ENCODE peak calls at places on chromosome 19, in ten cellular contexts. One of them, this sample, is unnamed.

GRCh38 chr19:42253245-42254082 is 1.5 kb downstream of the ERF start:
- DNase-seq in GM12878: no peak
- DNase-seq in tibial nerve: no peak
- DNase-seq in IMR-90: peak; percentile 26
- DNase-seq in gastrocnemius medialis: no peak
- DNase-seq in spleen: peak; percentile 94
- DNase-seq in upper lobe of left lung: peak; percentile 94
- DNase-seq in uterus: peak; percentile 74
- DNase-seq in esophagus muscularis mucosa: no peak
- DNase-seq in A549: peak; percentile 97
- DNase-seq in this sample: no peak

GRCh38 chr19:13610042-13610691 is 103.9 kb upstream of the CACNA1A start:
- DNase-seq in GM12878: no peak
- DNase-seq in tibial nerve: no peak
- DNase-seq in IMR-90: no peak
- DNase-seq in gastrocnemius medialis: no peak
- DNase-seq in spleen: peak; percentile 45
- DNase-seq in upper lobe of left lung: peak; percentile 26
- DNase-seq in uterus: no peak
- DNase-seq in esophagus muscularis mucosa: no peak
- DNase-seq in A549: no peak
- DNase-seq in this sample: no peak

GRCh38 chr19:54470991-54471782 is 1.9 kb downstream of the CDC42EP5 start:
- DNase-seq in GM12878: no peak
- DNase-seq in tibial nerve: peak; percentile 42
- DNase-seq in IMR-90: no peak
- DNase-seq in gastrocnemius medialis: no peak
- DNase-seq in spleen: peak; percentile 73
- DNase-seq in upper lobe of left lung: peak; percentile 85
- DNase-seq in uterus: no peak
- DNase-seq in esophagus muscularis mucosa: no peak
- DNase-seq in A549: no peak
- DNase-seq in this sample: no peak

GRCh38 chr19:36009220-36009619 is 607 bp upstream of the SYNE4 start:
- DNase-seq in GM12878: no peak
- DNase-seq in tibial nerve: peak; percentile 44
- DNase-seq in IMR-90: peak; percentile 48
- DNase-seq in gastrocnemius medialis: no peak
- DNase-seq in spleen: peak; percentile 88
- DNase-seq in upper lobe of left lung: peak; percentile 94
- DNase-seq in uterus: peak; percentile 60
- DNase-seq in esophagus muscularis mucosa: no peak
- DNase-seq in A549: peak; percentile 84
- DNase-seq in this sample: no peak

GRCh38 chr19:54469496-54469934 is 3.6 kb downstream of the CDC42EP5 start:
- DNase-seq in GM12878: no peak
- DNase-seq in tibial nerve: no peak
- DNase-seq in IMR-90: no peak
- DNase-seq in gastrocnemius medialis: no peak
- DNase-seq in spleen: no peak
- DNase-seq in upper lobe of left lung: no peak
- DNase-seq in uterus: peak; percentile 64
- DNase-seq in esophagus muscularis mucosa: no peak
- DNase-seq in A549: no peak
- DNase-seq in this sample: no peak

GRCh38 chr19:10568444-10568825 is 344 bp downstream of the CDKN2D start:
- DNase-seq in GM12878: no peak
- DNase-seq in tibial nerve: no peak
- DNase-seq in IMR-90: no peak
- DNase-seq in gastrocnemius medialis: no peak
- DNase-seq in spleen: no peak
- DNase-seq in upper lobe of left lung: no peak
- DNase-seq in uterus: no peak
- DNase-seq in esophagus muscularis mucosa: no peak
- DNase-seq in A549: no peak
- DNase-seq in this sample: no peak

GRCh38 chr19:55161571-55162322 is 4.2 kb upstream of the TNNI3 start:
- DNase-seq in GM12878: no peak
- DNase-seq in tibial nerve: no peak
- DNase-seq in IMR-90: no peak
- DNase-seq in gastrocnemius medialis: no peak
- DNase-seq in spleen: no peak
- DNase-seq in upper lobe of left lung: peak; percentile 74
- DNase-seq in uterus: no peak
- DNase-seq in esophagus muscularis mucosa: no peak
- DNase-seq in A549: no peak
- DNase-seq in this sample: no peak

GRCh38 chr19:31113250-31113685 is 236.0 kb downstream of the TSHZ3 start:
- DNase-seq in GM12878: no peak
- DNase-seq in tibial nerve: no peak
- DNase-seq in IMR-90: peak; percentile 39
- DNase-seq in gastrocnemius medialis: no peak
- DNase-seq in spleen: no peak
- DNase-seq in upper lobe of left lung: no peak
- DNase-seq in uterus: no peak
- DNase-seq in esophagus muscularis mucosa: no peak
- DNase-seq in A549: no peak
- DNase-seq in this sample: no peak

GRCh38 chr19:17260842-17261325 is 3.7 kb downstream of the USHBP1 start:
- DNase-seq in GM12878: no peak
- DNase-seq in tibial nerve: peak; percentile 43
- DNase-seq in IMR-90: peak; percentile 64
- DNase-seq in gastrocnemius medialis: peak; percentile 57
- DNase-seq in spleen: peak; percentile 97
- DNase-seq in upper lobe of left lung: peak; percentile 81
- DNase-seq in uterus: peak; percentile 76
- DNase-seq in esophagus muscularis mucosa: no peak
- DNase-seq in A549: peak; percentile 89
- DNase-seq in this sample: no peak

GRCh38 chr19:32816555-32817099 is 52.9 kb downstream of the SLC7A9 start:
- DNase-seq in GM12878: no peak
- DNase-seq in tibial nerve: no peak
- DNase-seq in IMR-90: no peak
- DNase-seq in gastrocnemius medialis: no peak
- DNase-seq in spleen: no peak
- DNase-seq in upper lobe of left lung: no peak
- DNase-seq in uterus: no peak
- DNase-seq in esophagus muscularis mucosa: no peak
- DNase-seq in A549: no peak
- DNase-seq in this sample: no peak

GRCh38 chr19:4063369-4064072 is 3.2 kb downstream of the ZBTB7A start:
- DNase-seq in GM12878: no peak
- DNase-seq in tibial nerve: no peak
- DNase-seq in IMR-90: no peak
- DNase-seq in gastrocnemius medialis: no peak
- DNase-seq in spleen: peak; percentile 85
- DNase-seq in upper lobe of left lung: no peak
- DNase-seq in uterus: no peak
- DNase-seq in esophagus muscularis mucosa: no peak
- DNase-seq in A549: no peak
- DNase-seq in this sample: no peak

GRCh38 chr19:4066176-4066606 is 508 bp downstream of the ZBTB7A start:
- DNase-seq in GM12878: no peak
- DNase-seq in tibial nerve: no peak
- DNase-seq in IMR-90: no peak
- DNase-seq in gastrocnemius medialis: no peak
- DNase-seq in spleen: peak; percentile 94
- DNase-seq in upper lobe of left lung: peak; percentile 91
- DNase-seq in uterus: no peak
- DNase-seq in esophagus muscularis mucosa: no peak
- DNase-seq in A549: no peak
- DNase-seq in this sample: no peak

GRCh38 chr19:4064073-4064550 is 2.6 kb downstream of the ZBTB7A start:
- DNase-seq in GM12878: no peak
- DNase-seq in tibial nerve: no peak
- DNase-seq in IMR-90: peak; percentile 37
- DNase-seq in gastrocnemius medialis: no peak
- DNase-seq in spleen: no peak
- DNase-seq in upper lobe of left lung: peak; percentile 87
- DNase-seq in uterus: peak; percentile 59
- DNase-seq in esophagus muscularis mucosa: no peak
- DNase-seq in A549: no peak
- DNase-seq in this sample: no peak

GRCh38 chr19:4065430-4066175 is 1.1 kb downstream of the ZBTB7A start:
- DNase-seq in GM12878: peak; percentile 65
- DNase-seq in tibial nerve: peak; percentile 91
- DNase-seq in IMR-90: peak; percentile 98
- DNase-seq in gastrocnemius medialis: peak; percentile 96
- DNase-seq in spleen: peak; percentile 98
- DNase-seq in upper lobe of left lung: peak; percentile 99
- DNase-seq in uterus: peak; percentile 95
- DNase-seq in esophagus muscularis mucosa: peak; percentile 99
- DNase-seq in A549: peak; percentile 86
- DNase-seq in this sample: no peak

GRCh38 chr19:4064551-4065260 is 2.0 kb downstream of the ZBTB7A start:
- DNase-seq in GM12878: no peak
- DNase-seq in tibial nerve: no peak
- DNase-seq in IMR-90: no peak
- DNase-seq in gastrocnemius medialis: peak; percentile 61
- DNase-seq in spleen: peak; percentile 93
- DNase-seq in upper lobe of left lung: peak; percentile 90
- DNase-seq in uterus: peak; percentile 73
- DNase-seq in esophagus muscularis mucosa: no peak
- DNase-seq in A549: no peak
- DNase-seq in this sample: no peak
- TF ChIP-seq POLR2A in GM12878: peak; percentile 71
- TF ChIP-seq POLR2A in tibial nerve: peak; percentile 4
- TF ChIP-seq POLR2A in IMR-90: no peak
- TF ChIP-seq POLR2A in gastrocnemius medialis: peak; percentile 74
- TF ChIP-seq POLR2A in spleen: no peak
- TF ChIP-seq POLR2A in upper lobe of left lung: no peak
- TF ChIP-seq POLR2A in uterus: no peak
- TF ChIP-seq POLR2A in esophagus muscularis mucosa: no peak
- TF ChIP-seq POLR2A in A549: no peak
- TF ChIP-seq POLR2A in this sample: no peak

DNA sequence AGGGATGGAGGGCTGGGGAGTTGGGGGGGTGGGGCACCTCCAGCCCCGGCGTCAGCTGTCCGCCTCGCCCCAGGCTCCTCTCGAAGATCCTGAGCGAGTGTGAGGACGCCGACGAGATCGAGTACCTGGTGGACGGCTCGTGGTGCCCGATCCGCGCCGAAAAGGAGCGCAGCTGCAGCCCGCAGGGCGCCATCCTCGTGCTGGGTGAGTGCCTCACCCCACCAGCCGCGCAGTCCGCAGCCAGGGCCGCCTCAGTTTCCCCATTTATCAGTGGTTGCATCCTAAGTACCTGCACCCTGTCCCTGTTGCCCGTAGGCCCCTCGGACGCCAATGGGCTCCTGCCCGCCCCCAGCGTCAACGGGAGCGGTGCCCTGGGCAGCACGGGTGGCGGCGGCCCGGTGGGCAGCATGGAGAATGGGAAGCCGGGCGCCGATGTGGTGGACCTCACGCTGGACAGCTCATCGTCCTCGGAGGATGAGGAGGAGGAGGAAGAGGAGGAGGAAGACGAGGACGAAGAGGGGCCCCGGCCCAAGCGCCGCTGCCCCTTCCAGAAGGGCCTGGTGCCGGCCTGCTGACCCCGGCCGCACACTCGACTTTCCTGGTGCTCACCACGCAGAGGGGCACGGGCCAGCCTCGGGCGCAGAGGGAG is 29.3 kb downstream of the ZBTB7A start:
- DNase-seq in GM12878: no peak
- DNase-seq in tibial nerve: no peak
- DNase-seq in IMR-90: no peak
- DNase-seq in gastrocnemius medialis: no peak
- DNase-seq in spleen: no peak
- DNase-seq in upper lobe of left lung: peak; percentile 77
- DNase-seq in uterus: no peak
- DNase-seq in esophagus muscularis mucosa: no peak
- DNase-seq in A549: no peak
- DNase-seq in this sample: no peak
- H3K4me3 ChIP-seq in GM12878: no peak overlapping the region
- H3K4me3 ChIP-seq in tibial nerve: no peak overlapping the region
- H3K4me3 ChIP-seq in IMR-90: no peak overlapping the region
- H3K4me3 ChIP-seq in gastrocnemius medialis: no peak overlapping the region
- H3K4me3 ChIP-seq in spleen: no peak overlapping the region
- H3K4me3 ChIP-seq in upper lobe of left lung: no peak overlapping the region
- H3K4me3 ChIP-seq in uterus: no peak overlapping the region
- H3K4me3 ChIP-seq in esophagus muscularis mucosa: no peak overlapping the region
- H3K4me3 ChIP-seq in A549: no peak overlapping the region
- H3K4me3 ChIP-seq in this sample: no peak overlapping the region

GRCh38 chr19:45528149-45528743 is 21.0 kb downstream of the VASP start:
- DNase-seq in GM12878: no peak
- DNase-seq in tibial nerve: no peak
- DNase-seq in IMR-90: peak; percentile 56
- DNase-seq in gastrocnemius medialis: no peak
- DNase-seq in spleen: no peak
- DNase-seq in upper lobe of left lung: no peak
- DNase-seq in uterus: no peak
- DNase-seq in esophagus muscularis mucosa: no peak
- DNase-seq in A549: no peak
- DNase-seq in this sample: no peak

GRCh38 chr19:45526971-45527370 is 19.7 kb downstream of the VASP start:
- DNase-seq in GM12878: no peak
- DNase-seq in tibial nerve: no peak
- DNase-seq in IMR-90: no peak
- DNase-seq in gastrocnemius medialis: no peak
- DNase-seq in spleen: no peak
- DNase-seq in upper lobe of left lung: no peak
- DNase-seq in uterus: no peak
- DNase-seq in esophagus muscularis mucosa: no peak
- DNase-seq in A549: no peak
- DNase-seq in this sample: no peak

GRCh38 chr19:45524575-45525129 is 17.4 kb downstream of the VASP start:
- DNase-seq in GM12878: no peak
- DNase-seq in tibial nerve: no peak
- DNase-seq in IMR-90: no peak
- DNase-seq in gastrocnemius medialis: no peak
- DNase-seq in spleen: no peak
- DNase-seq in upper lobe of left lung: no peak
- DNase-seq in uterus: no peak
- DNase-seq in esophagus muscularis mucosa: no peak
- DNase-seq in A549: no peak
- DNase-seq in this sample: no peak

GRCh38 chr19:45527731-45528130 is 20.5 kb downstream of the VASP start:
- DNase-seq in GM12878: no peak
- DNase-seq in tibial nerve: no peak
- DNase-seq in IMR-90: no peak
- DNase-seq in gastrocnemius medialis: no peak
- DNase-seq in spleen: no peak
- DNase-seq in upper lobe of left lung: no peak
- DNase-seq in uterus: no peak
- DNase-seq in esophagus muscularis mucosa: no peak
- DNase-seq in A549: no peak
- DNase-seq in this sample: no peak

GRCh38 chr19:45526143-45526542 is 18.9 kb downstream of the VASP start:
- DNase-seq in GM12878: no peak
- DNase-seq in tibial nerve: no peak
- DNase-seq in IMR-90: peak; percentile 55
- DNase-seq in gastrocnemius medialis: peak; percentile 42
- DNase-seq in spleen: no peak
- DNase-seq in upper lobe of left lung: no peak
- DNase-seq in uterus: peak; percentile 65
- DNase-seq in esophagus muscularis mucosa: no peak
- DNase-seq in A549: peak; percentile 88
- DNase-seq in this sample: no peak
- TF ChIP-seq POLR2A in GM12878: no peak
- TF ChIP-seq POLR2A in tibial nerve: no peak
- TF ChIP-seq POLR2A in IMR-90: no peak
- TF ChIP-seq POLR2A in gastrocnemius medialis: no peak
- TF ChIP-seq POLR2A in spleen: no peak
- TF ChIP-seq POLR2A in upper lobe of left lung: no peak
- TF ChIP-seq POLR2A in uterus: no peak
- TF ChIP-seq POLR2A in esophagus muscularis mucosa: no peak
- TF ChIP-seq POLR2A in A549: no peak
- TF ChIP-seq POLR2A in this sample: no peak

GRCh38 chr19:48608798-48609263 is 2.3 kb downstream of the SPACA4 start:
- DNase-seq in GM12878: no peak
- DNase-seq in tibial nerve: no peak
- DNase-seq in IMR-90: no peak
- DNase-seq in gastrocnemius medialis: no peak
- DNase-seq in spleen: peak; percentile 83
- DNase-seq in upper lobe of left lung: no peak
- DNase-seq in uterus: no peak
- DNase-seq in esophagus muscularis mucosa: no peak
- DNase-seq in A549: peak; percentile 88
- DNase-seq in this sample: no peak
- H3K4me3 ChIP-seq in GM12878: no peak overlapping the region
- H3K4me3 ChIP-seq in tibial nerve: no peak overlapping the region
- H3K4me3 ChIP-seq in IMR-90: no peak overlapping the region
- H3K4me3 ChIP-seq in gastrocnemius medialis: no peak overlapping the region
- H3K4me3 ChIP-seq in spleen: no peak overlapping the region
- H3K4me3 ChIP-seq in upper lobe of left lung: no peak overlapping the region
- H3K4me3 ChIP-seq in uterus: no peak overlapping the region
- H3K4me3 ChIP-seq in esophagus muscularis mucosa: no peak overlapping the region
- H3K4me3 ChIP-seq in A549: no peak overlapping the region
- H3K4me3 ChIP-seq in this sample: no peak overlapping the region

This sample was measured in vagina.